ENCODE peak calls at places on chromosomes 2 and 18, in six cellular contexts. One of them, this sample, is unnamed.

GRCh38 chr18:42341423-42341822 is 386.4 kb downstream of the PIK3C3 start:
- DNase-seq in small intestine: no peak
- DNase-seq in activated effector memory CD4-positive, alpha-beta T cell treated with anti-CD3 and anti-CD28 coated beads, Interleukin-2, amount 50 U/mL, for 16 hours: no peak
- DNase-seq in retina: no peak
- DNase-seq in activated T-cell treated with anti-CD3 and anti-CD28 coated beads, Interleukin-2, amount 50 U/mL, for 72 hours: no peak
- DNase-seq in astrocyte of the spinal cord: no peak
- DNase-seq in this sample: no peak

GRCh38 chr18:58402247-58402646 is 226.6 kb downstream of the ALPK2 start:
- DNase-seq in activated effector memory CD4-positive, alpha-beta T cell treated with anti-CD3 and anti-CD28 coated beads, Interleukin-2, amount 50 U/mL, for 16 hours: no peak
- DNase-seq in small intestine: peak; percentile 48
- DNase-seq in astrocyte of the spinal cord: peak; percentile 83
- DNase-seq in activated T-cell treated with anti-CD3 and anti-CD28 coated beads, Interleukin-2, amount 50 U/mL, for 72 hours: no peak
- DNase-seq in retina: no peak
- DNase-seq in this sample: peak; percentile 55

GRCh38 chr2:188628989-188629889 is 337.6 kb downstream of the GULP1 start:
- DNase-seq in activated effector memory CD4-positive, alpha-beta T cell treated with anti-CD3 and anti-CD28 coated beads, Interleukin-2, amount 50 U/mL, for 16 hours: no peak
- DNase-seq in astrocyte of the spinal cord: peak; percentile 78
- DNase-seq in activated T-cell treated with anti-CD3 and anti-CD28 coated beads, Interleukin-2, amount 50 U/mL, for 72 hours: no peak
- DNase-seq in small intestine: no peak
- DNase-seq in retina: peak; percentile 27
- DNase-seq in this sample: no peak

GRCh38 chr2:203446071-203446481 is 89.0 kb downstream of the RAPH1 start:
- DNase-seq in small intestine: no peak
- DNase-seq in retina: no peak
- DNase-seq in activated T-cell treated with anti-CD3 and anti-CD28 coated beads, Interleukin-2, amount 50 U/mL, for 72 hours: no peak
- DNase-seq in astrocyte of the spinal cord: peak; percentile 79
- DNase-seq in activated effector memory CD4-positive, alpha-beta T cell treated with anti-CD3 and anti-CD28 coated beads, Interleukin-2, amount 50 U/mL, for 16 hours: no peak
- DNase-seq in this sample: no peak

GRCh38 chr18:74191577-74191976 is 43.3 kb downstream of the TIMM21 start:
- DNase-seq in retina: no peak
- DNase-seq in activated T-cell treated with anti-CD3 and anti-CD28 coated beads, Interleukin-2, amount 50 U/mL, for 72 hours: no peak
- DNase-seq in astrocyte of the spinal cord: no peak
- DNase-seq in activated effector memory CD4-positive, alpha-beta T cell treated with anti-CD3 and anti-CD28 coated beads, Interleukin-2, amount 50 U/mL, for 16 hours: no peak
- DNase-seq in small intestine: no peak
- DNase-seq in this sample: no peak

GRCh38 chr2:223797811-223798721 is 39.3 kb downstream of the AP1S3 start:
- DNase-seq in activated effector memory CD4-positive, alpha-beta T cell treated with anti-CD3 and anti-CD28 coated beads, Interleukin-2, amount 50 U/mL, for 16 hours: no peak
- DNase-seq in small intestine: peak; percentile 40
- DNase-seq in activated T-cell treated with anti-CD3 and anti-CD28 coated beads, Interleukin-2, amount 50 U/mL, for 72 hours: no peak
- DNase-seq in astrocyte of the spinal cord: peak; percentile 71
- DNase-seq in retina: peak; percentile 43
- DNase-seq in this sample: peak; percentile 75

GRCh38 chr18:43396266-43396665 is 119.0 kb upstream of the SYT4 start:
- DNase-seq in activated T-cell treated with anti-CD3 and anti-CD28 coated beads, Interleukin-2, amount 50 U/mL, for 72 hours: no peak
- DNase-seq in astrocyte of the spinal cord: peak; percentile 37
- DNase-seq in retina: peak; percentile 61
- DNase-seq in small intestine: no peak
- DNase-seq in activated effector memory CD4-positive, alpha-beta T cell treated with anti-CD3 and anti-CD28 coated beads, Interleukin-2, amount 50 U/mL, for 16 hours: no peak
- DNase-seq in this sample: peak; percentile 59

GRCh38 chr2:228720895-228721294 is 539.4 kb upstream of the SPHKAP start:
- DNase-seq in activated effector memory CD4-positive, alpha-beta T cell treated with anti-CD3 and anti-CD28 coated beads, Interleukin-2, amount 50 U/mL, for 16 hours: no peak
- DNase-seq in astrocyte of the spinal cord: no peak
- DNase-seq in activated T-cell treated with anti-CD3 and anti-CD28 coated beads, Interleukin-2, amount 50 U/mL, for 72 hours: no peak
- DNase-seq in small intestine: no peak
- DNase-seq in retina: no peak
- DNase-seq in this sample: no peak

GRCh38 chr2:165357758-165358157 is 111.7 kb upstream of the CSRNP3 start:
- DNase-seq in astrocyte of the spinal cord: peak; percentile 81
- DNase-seq in small intestine: peak; percentile 13
- DNase-seq in retina: no peak
- DNase-seq in activated effector memory CD4-positive, alpha-beta T cell treated with anti-CD3 and anti-CD28 coated beads, Interleukin-2, amount 50 U/mL, for 16 hours: no peak
- DNase-seq in activated T-cell treated with anti-CD3 and anti-CD28 coated beads, Interleukin-2, amount 50 U/mL, for 72 hours: no peak
- DNase-seq in this sample: peak; percentile 3

GRCh38 chr2:20593072-20594034 is 57.5 kb downstream of the HS1BP3 start:
- DNase-seq in small intestine: no peak
- DNase-seq in retina: no peak
- DNase-seq in activated effector memory CD4-positive, alpha-beta T cell treated with anti-CD3 and anti-CD28 coated beads, Interleukin-2, amount 50 U/mL, for 16 hours: peak; percentile 50
- DNase-seq in activated T-cell treated with anti-CD3 and anti-CD28 coated beads, Interleukin-2, amount 50 U/mL, for 72 hours: no peak
- DNase-seq in astrocyte of the spinal cord: peak; percentile 91
- DNase-seq in this sample: peak; percentile 83

GRCh38 chr18:77088977-77089795 is 43.4 kb downstream of the MBP start:
- DNase-seq in activated effector memory CD4-positive, alpha-beta T cell treated with anti-CD3 and anti-CD28 coated beads, Interleukin-2, amount 50 U/mL, for 16 hours: no peak
- DNase-seq in activated T-cell treated with anti-CD3 and anti-CD28 coated beads, Interleukin-2, amount 50 U/mL, for 72 hours: no peak
- DNase-seq in small intestine: no peak
- DNase-seq in retina: no peak
- DNase-seq in astrocyte of the spinal cord: no peak
- DNase-seq in this sample: peak; percentile 60

GRCh38 chr2:214782671-214783070 is 26.8 kb downstream of the BARD1 start:
- DNase-seq in retina: no peak
- DNase-seq in activated T-cell treated with anti-CD3 and anti-CD28 coated beads, Interleukin-2, amount 50 U/mL, for 72 hours: no peak
- DNase-seq in astrocyte of the spinal cord: no peak
- DNase-seq in activated effector memory CD4-positive, alpha-beta T cell treated with anti-CD3 and anti-CD28 coated beads, Interleukin-2, amount 50 U/mL, for 16 hours: no peak
- DNase-seq in small intestine: no peak
- DNase-seq in this sample: no peak

GRCh38 chr2:25582079-25582830 is 91.1 kb downstream of the DTNB start:
- DNase-seq in retina: no peak
- DNase-seq in activated effector memory CD4-positive, alpha-beta T cell treated with anti-CD3 and anti-CD28 coated beads, Interleukin-2, amount 50 U/mL, for 16 hours: no peak
- DNase-seq in activated T-cell treated with anti-CD3 and anti-CD28 coated beads, Interleukin-2, amount 50 U/mL, for 72 hours: no peak
- DNase-seq in small intestine: no peak
- DNase-seq in astrocyte of the spinal cord: no peak
- DNase-seq in this sample: no peak

GRCh38 chr18:44238911-44239310 is 441.8 kb upstream of the SETBP1 start:
- DNase-seq in activated effector memory CD4-positive, alpha-beta T cell treated with anti-CD3 and anti-CD28 coated beads, Interleukin-2, amount 50 U/mL, for 16 hours: no peak
- DNase-seq in small intestine: no peak
- DNase-seq in astrocyte of the spinal cord: no peak
- DNase-seq in retina: no peak
- DNase-seq in activated T-cell treated with anti-CD3 and anti-CD28 coated beads, Interleukin-2, amount 50 U/mL, for 72 hours: no peak
- DNase-seq in this sample: no peak

GRCh38 chr2:127108090-127108523 is 1.2 kb upstream of the BIN1 start:
- DNase-seq in retina: peak; percentile 38
- DNase-seq in astrocyte of the spinal cord: no peak
- DNase-seq in activated effector memory CD4-positive, alpha-beta T cell treated with anti-CD3 and anti-CD28 coated beads, Interleukin-2, amount 50 U/mL, for 16 hours: peak; percentile 48
- DNase-seq in activated T-cell treated with anti-CD3 and anti-CD28 coated beads, Interleukin-2, amount 50 U/mL, for 72 hours: no peak
- DNase-seq in small intestine: no peak
- DNase-seq in this sample: peak; percentile 12

GRCh38 chr2:241356871-241357260 is 781 bp downstream of the FARP2 start:
- DNase-seq in astrocyte of the spinal cord: no peak
- DNase-seq in retina: no peak
- DNase-seq in activated effector memory CD4-positive, alpha-beta T cell treated with anti-CD3 and anti-CD28 coated beads, Interleukin-2, amount 50 U/mL, for 16 hours: no peak
- DNase-seq in small intestine: no peak
- DNase-seq in activated T-cell treated with anti-CD3 and anti-CD28 coated beads, Interleukin-2, amount 50 U/mL, for 72 hours: no peak
- DNase-seq in this sample: no peak

GRCh38 chr2:69138247-69138754 is 125.3 kb downstream of the ANTXR1 start:
- DNase-seq in activated T-cell treated with anti-CD3 and anti-CD28 coated beads, Interleukin-2, amount 50 U/mL, for 72 hours: no peak
- DNase-seq in activated effector memory CD4-positive, alpha-beta T cell treated with anti-CD3 and anti-CD28 coated beads, Interleukin-2, amount 50 U/mL, for 16 hours: no peak
- DNase-seq in retina: no peak
- DNase-seq in small intestine: no peak
- DNase-seq in astrocyte of the spinal cord: peak; percentile 85
- DNase-seq in this sample: no peak

GRCh38 chr18:79620586-79621165 is 58.9 kb upstream of the CTDP1 start:
- DNase-seq in activated effector memory CD4-positive, alpha-beta T cell treated with anti-CD3 and anti-CD28 coated beads, Interleukin-2, amount 50 U/mL, for 16 hours: no peak
- DNase-seq in small intestine: no peak
- DNase-seq in activated T-cell treated with anti-CD3 and anti-CD28 coated beads, Interleukin-2, amount 50 U/mL, for 72 hours: no peak
- DNase-seq in astrocyte of the spinal cord: no peak
- DNase-seq in retina: no peak
- DNase-seq in this sample: no peak

GRCh38 chr2:10231551-10232085 is 71.1 kb upstream of the HPCAL1 start:
- DNase-seq in activated T-cell treated with anti-CD3 and anti-CD28 coated beads, Interleukin-2, amount 50 U/mL, for 72 hours: no peak
- DNase-seq in astrocyte of the spinal cord: no peak
- DNase-seq in activated effector memory CD4-positive, alpha-beta T cell treated with anti-CD3 and anti-CD28 coated beads, Interleukin-2, amount 50 U/mL, for 16 hours: no peak
- DNase-seq in small intestine: no peak
- DNase-seq in retina: no peak
- DNase-seq in this sample: no peak

GRCh38 chr2:160294339-160294803 is 94.3 kb upstream of the ITGB6 start:
- DNase-seq in retina: no peak
- DNase-seq in activated effector memory CD4-positive, alpha-beta T cell treated with anti-CD3 and anti-CD28 coated beads, Interleukin-2, amount 50 U/mL, for 16 hours: peak; percentile 68
- DNase-seq in activated T-cell treated with anti-CD3 and anti-CD28 coated beads, Interleukin-2, amount 50 U/mL, for 72 hours: peak; percentile 55
- DNase-seq in astrocyte of the spinal cord: peak; percentile 81
- DNase-seq in small intestine: peak; percentile 3
- DNase-seq in this sample: no peak

GRCh38 chr18:76448262-76449109 is 46.6 kb downstream of the ZNF516 start:
- DNase-seq in activated effector memory CD4-positive, alpha-beta T cell treated with anti-CD3 and anti-CD28 coated beads, Interleukin-2, amount 50 U/mL, for 16 hours: no peak
- DNase-seq in activated T-cell treated with anti-CD3 and anti-CD28 coated beads, Interleukin-2, amount 50 U/mL, for 72 hours: no peak
- DNase-seq in astrocyte of the spinal cord: no peak
- DNase-seq in retina: no peak
- DNase-seq in small intestine: peak; percentile 35
- DNase-seq in this sample: no peak

GRCh38 chr2:172434821-172435607 is 7.6 kb downstream of the ITGA6 start:
- DNase-seq in activated effector memory CD4-positive, alpha-beta T cell treated with anti-CD3 and anti-CD28 coated beads, Interleukin-2, amount 50 U/mL, for 16 hours: no peak
- DNase-seq in astrocyte of the spinal cord: peak; percentile 41
- DNase-seq in activated T-cell treated with anti-CD3 and anti-CD28 coated beads, Interleukin-2, amount 50 U/mL, for 72 hours: no peak
- DNase-seq in retina: no peak
- DNase-seq in small intestine: peak; percentile 59
- DNase-seq in this sample: no peak